ENCODE peak calls at places on chromosomes 2 and 18, in nine cellular contexts. One of them, this sample, is unnamed.

GRCh38 chr2:10276481-10277292 is 26.0 kb upstream of the HPCAL1 start:
- DNase-seq in ascending aorta: no peak
- DNase-seq in stimulated activated CD8-positive, alpha-beta memory T cell treated with anti-CD3 and anti-CD28 coated beads, Interleukin-4, amount 100 ng/mL, for 48 hours: no peak
- DNase-seq in dermis microvascular lymphatic vessel endothelial cell: no peak
- DNase-seq in fibroblast of lung: no peak
- DNase-seq in adrenal gland: no peak
- DNase-seq in esophagus squamous epithelium: no peak
- DNase-seq in AG04450: no peak
- DNase-seq in NCI-H146: no peak
- DNase-seq in this sample: no peak

GRCh38 chr2:232731470-232731869 is 34.3 kb downstream of the GIGYF2 start:
- DNase-seq in NCI-H146: no peak
- DNase-seq in adrenal gland: no peak
- DNase-seq in dermis microvascular lymphatic vessel endothelial cell: no peak
- DNase-seq in esophagus squamous epithelium: no peak
- DNase-seq in fibroblast of lung: peak
- DNase-seq in ascending aorta: no peak
- DNase-seq in AG04450: no peak
- DNase-seq in stimulated activated CD8-positive, alpha-beta memory T cell treated with anti-CD3 and anti-CD28 coated beads, Interleukin-4, amount 100 ng/mL, for 48 hours: no peak
- DNase-seq in this sample: no peak

GRCh38 chr18:77173274-77174030 is 40.9 kb upstream of the MBP start:
- DNase-seq in NCI-H146: peak
- DNase-seq in esophagus squamous epithelium: no peak
- DNase-seq in fibroblast of lung: no peak
- DNase-seq in adrenal gland: no peak
- DNase-seq in ascending aorta: no peak
- DNase-seq in stimulated activated CD8-positive, alpha-beta memory T cell treated with anti-CD3 and anti-CD28 coated beads, Interleukin-4, amount 100 ng/mL, for 48 hours: no peak
- DNase-seq in AG04450: no peak
- DNase-seq in dermis microvascular lymphatic vessel endothelial cell: no peak
- DNase-seq in this sample: no peak

GRCh38 chr2:235570256-235570655 is 76.4 kb downstream of the AGAP1 start:
- DNase-seq in esophagus squamous epithelium: no peak
- DNase-seq in NCI-H146: no peak
- DNase-seq in fibroblast of lung: peak
- DNase-seq in adrenal gland: no peak
- DNase-seq in dermis microvascular lymphatic vessel endothelial cell: no peak
- DNase-seq in ascending aorta: no peak
- DNase-seq in stimulated activated CD8-positive, alpha-beta memory T cell treated with anti-CD3 and anti-CD28 coated beads, Interleukin-4, amount 100 ng/mL, for 48 hours: no peak
- DNase-seq in AG04450: no peak
- DNase-seq in this sample: no peak

GRCh38 chr2:75548036-75548573 is 12.6 kb downstream of the EVA1A start:
- DNase-seq in fibroblast of lung: peak
- DNase-seq in adrenal gland: no peak
- DNase-seq in esophagus squamous epithelium: no peak
- DNase-seq in ascending aorta: no peak
- DNase-seq in NCI-H146: peak
- DNase-seq in stimulated activated CD8-positive, alpha-beta memory T cell treated with anti-CD3 and anti-CD28 coated beads, Interleukin-4, amount 100 ng/mL, for 48 hours: no peak
- DNase-seq in AG04450: no peak
- DNase-seq in dermis microvascular lymphatic vessel endothelial cell: peak
- DNase-seq in this sample: no peak

GRCh38 chr2:226905718-226906438 is 70.0 kb downstream of the RHBDD1 start:
- DNase-seq in dermis microvascular lymphatic vessel endothelial cell: no peak
- DNase-seq in fibroblast of lung: no peak
- DNase-seq in ascending aorta: no peak
- DNase-seq in adrenal gland: no peak
- DNase-seq in stimulated activated CD8-positive, alpha-beta memory T cell treated with anti-CD3 and anti-CD28 coated beads, Interleukin-4, amount 100 ng/mL, for 48 hours: no peak
- DNase-seq in esophagus squamous epithelium: no peak
- DNase-seq in NCI-H146: no peak
- DNase-seq in AG04450: no peak
- DNase-seq in this sample: no peak

GRCh38 chr2:118059919-118060478 is 28.3 kb upstream of the INSIG2 start:
- DNase-seq in adrenal gland: no peak
- DNase-seq in esophagus squamous epithelium: no peak
- DNase-seq in dermis microvascular lymphatic vessel endothelial cell: no peak
- DNase-seq in stimulated activated CD8-positive, alpha-beta memory T cell treated with anti-CD3 and anti-CD28 coated beads, Interleukin-4, amount 100 ng/mL, for 48 hours: no peak
- DNase-seq in fibroblast of lung: peak
- DNase-seq in NCI-H146: no peak
- DNase-seq in ascending aorta: no peak
- DNase-seq in AG04450: peak
- DNase-seq in this sample: no peak

GRCh38 chr2:3536682-3537632 is 17.6 kb upstream of the ADI1 start:
- DNase-seq in dermis microvascular lymphatic vessel endothelial cell: peak
- DNase-seq in esophagus squamous epithelium: no peak
- DNase-seq in ascending aorta: no peak
- DNase-seq in NCI-H146: no peak
- DNase-seq in fibroblast of lung: peak
- DNase-seq in AG04450: no peak
- DNase-seq in stimulated activated CD8-positive, alpha-beta memory T cell treated with anti-CD3 and anti-CD28 coated beads, Interleukin-4, amount 100 ng/mL, for 48 hours: peak
- DNase-seq in adrenal gland: peak
- DNase-seq in this sample: no peak

GRCh38 chr2:222882484-222882928 is 21.7 kb downstream of the ACSL3 start:
- DNase-seq in stimulated activated CD8-positive, alpha-beta memory T cell treated with anti-CD3 and anti-CD28 coated beads, Interleukin-4, amount 100 ng/mL, for 48 hours: no peak
- DNase-seq in esophagus squamous epithelium: no peak
- DNase-seq in ascending aorta: no peak
- DNase-seq in adrenal gland: no peak
- DNase-seq in NCI-H146: no peak
- DNase-seq in fibroblast of lung: no peak
- DNase-seq in dermis microvascular lymphatic vessel endothelial cell: no peak
- DNase-seq in AG04450: no peak
- DNase-seq in this sample: no peak

GRCh38 chr2:54084600-54084999 is 30.8 kb upstream of the ACYP2 start:
- DNase-seq in ascending aorta: no peak
- DNase-seq in NCI-H146: no peak
- DNase-seq in esophagus squamous epithelium: no peak
- DNase-seq in fibroblast of lung: peak
- DNase-seq in adrenal gland: no peak
- DNase-seq in AG04450: no peak
- DNase-seq in dermis microvascular lymphatic vessel endothelial cell: peak
- DNase-seq in stimulated activated CD8-positive, alpha-beta memory T cell treated with anti-CD3 and anti-CD28 coated beads, Interleukin-4, amount 100 ng/mL, for 48 hours: no peak
- DNase-seq in this sample: no peak

GRCh38 chr2:207408086-207408794 is 121.5 kb upstream of the CREB1 start:
- DNase-seq in esophagus squamous epithelium: no peak
- DNase-seq in NCI-H146: peak
- DNase-seq in AG04450: no peak
- DNase-seq in fibroblast of lung: peak
- DNase-seq in stimulated activated CD8-positive, alpha-beta memory T cell treated with anti-CD3 and anti-CD28 coated beads, Interleukin-4, amount 100 ng/mL, for 48 hours: no peak
- DNase-seq in dermis microvascular lymphatic vessel endothelial cell: peak
- DNase-seq in ascending aorta: no peak
- DNase-seq in adrenal gland: no peak
- DNase-seq in this sample: no peak

GRCh38 chr2:99242151-99242550 is 13.3 kb downstream of the LYG2 start:
- DNase-seq in NCI-H146: no peak
- DNase-seq in dermis microvascular lymphatic vessel endothelial cell: no peak
- DNase-seq in ascending aorta: no peak
- DNase-seq in AG04450: no peak
- DNase-seq in fibroblast of lung: no peak
- DNase-seq in stimulated activated CD8-positive, alpha-beta memory T cell treated with anti-CD3 and anti-CD28 coated beads, Interleukin-4, amount 100 ng/mL, for 48 hours: no peak
- DNase-seq in esophagus squamous epithelium: no peak
- DNase-seq in adrenal gland: no peak
- DNase-seq in this sample: no peak

GRCh38 chr18:2070636-2071035 is 500.7 kb downstream of the METTL4 start:
- DNase-seq in esophagus squamous epithelium: no peak
- DNase-seq in dermis microvascular lymphatic vessel endothelial cell: peak
- DNase-seq in stimulated activated CD8-positive, alpha-beta memory T cell treated with anti-CD3 and anti-CD28 coated beads, Interleukin-4, amount 100 ng/mL, for 48 hours: no peak
- DNase-seq in AG04450: no peak
- DNase-seq in fibroblast of lung: no peak
- DNase-seq in ascending aorta: no peak
- DNase-seq in NCI-H146: peak
- DNase-seq in adrenal gland: no peak
- DNase-seq in this sample: no peak

GRCh38 chr2:9777081-9777480 is 66.2 kb upstream of the TAF1B start:
- DNase-seq in fibroblast of lung: no peak
- DNase-seq in adrenal gland: no peak
- DNase-seq in ascending aorta: no peak
- DNase-seq in stimulated activated CD8-positive, alpha-beta memory T cell treated with anti-CD3 and anti-CD28 coated beads, Interleukin-4, amount 100 ng/mL, for 48 hours: no peak
- DNase-seq in AG04450: no peak
- DNase-seq in esophagus squamous epithelium: no peak
- DNase-seq in NCI-H146: no peak
- DNase-seq in dermis microvascular lymphatic vessel endothelial cell: no peak
- DNase-seq in this sample: no peak

GRCh38 chr2:96147593-96148201 is 2.5 kb upstream of the DUSP2 start:
- DNase-seq in fibroblast of lung: no peak
- DNase-seq in esophagus squamous epithelium: no peak
- DNase-seq in adrenal gland: no peak
- DNase-seq in stimulated activated CD8-positive, alpha-beta memory T cell treated with anti-CD3 and anti-CD28 coated beads, Interleukin-4, amount 100 ng/mL, for 48 hours: peak
- DNase-seq in NCI-H146: no peak
- DNase-seq in AG04450: no peak
- DNase-seq in dermis microvascular lymphatic vessel endothelial cell: no peak
- DNase-seq in ascending aorta: peak
- DNase-seq in this sample: no peak

GRCh38 chr2:213834746-213835145 is 550.5 kb downstream of the SPAG16 start:
- DNase-seq in NCI-H146: no peak
- DNase-seq in fibroblast of lung: no peak
- DNase-seq in dermis microvascular lymphatic vessel endothelial cell: no peak
- DNase-seq in esophagus squamous epithelium: no peak
- DNase-seq in AG04450: no peak
- DNase-seq in ascending aorta: no peak
- DNase-seq in adrenal gland: no peak
- DNase-seq in stimulated activated CD8-positive, alpha-beta memory T cell treated with anti-CD3 and anti-CD28 coated beads, Interleukin-4, amount 100 ng/mL, for 48 hours: no peak
- DNase-seq in this sample: no peak

GRCh38 chr2:191638079-191638801 is 39.7 kb upstream of the NABP1 start:
- DNase-seq in adrenal gland: no peak
- DNase-seq in ascending aorta: no peak
- DNase-seq in stimulated activated CD8-positive, alpha-beta memory T cell treated with anti-CD3 and anti-CD28 coated beads, Interleukin-4, amount 100 ng/mL, for 48 hours: peak
- DNase-seq in dermis microvascular lymphatic vessel endothelial cell: peak
- DNase-seq in fibroblast of lung: peak
- DNase-seq in AG04450: no peak
- DNase-seq in esophagus squamous epithelium: no peak
- DNase-seq in NCI-H146: peak
- DNase-seq in this sample: no peak

GRCh38 chr2:143930891-143931290 is 589.0 kb downstream of the ZEB2 start:
- DNase-seq in AG04450: no peak
- DNase-seq in dermis microvascular lymphatic vessel endothelial cell: no peak
- DNase-seq in stimulated activated CD8-positive, alpha-beta memory T cell treated with anti-CD3 and anti-CD28 coated beads, Interleukin-4, amount 100 ng/mL, for 48 hours: no peak
- DNase-seq in ascending aorta: no peak
- DNase-seq in adrenal gland: no peak
- DNase-seq in fibroblast of lung: no peak
- DNase-seq in NCI-H146: no peak
- DNase-seq in esophagus squamous epithelium: no peak
- DNase-seq in this sample: no peak

GRCh38 chr2:23673830-23674679 is 252.9 kb downstream of the ATAD2B start:
- DNase-seq in esophagus squamous epithelium: no peak
- DNase-seq in fibroblast of lung: no peak
- DNase-seq in stimulated activated CD8-positive, alpha-beta memory T cell treated with anti-CD3 and anti-CD28 coated beads, Interleukin-4, amount 100 ng/mL, for 48 hours: no peak
- DNase-seq in ascending aorta: no peak
- DNase-seq in dermis microvascular lymphatic vessel endothelial cell: peak
- DNase-seq in NCI-H146: no peak
- DNase-seq in adrenal gland: no peak
- DNase-seq in AG04450: no peak
- DNase-seq in this sample: no peak

GRCh38 chr2:229230911-229231310 is 40.2 kb downstream of the PID1 start:
- DNase-seq in AG04450: no peak
- DNase-seq in esophagus squamous epithelium: no peak
- DNase-seq in stimulated activated CD8-positive, alpha-beta memory T cell treated with anti-CD3 and anti-CD28 coated beads, Interleukin-4, amount 100 ng/mL, for 48 hours: no peak
- DNase-seq in NCI-H146: no peak
- DNase-seq in dermis microvascular lymphatic vessel endothelial cell: no peak
- DNase-seq in adrenal gland: no peak
- DNase-seq in fibroblast of lung: no peak
- DNase-seq in ascending aorta: no peak
- DNase-seq in this sample: no peak

GRCh38 chr2:52117299-52117698 is 1085.4 kb upstream of the NRXN1 start:
- DNase-seq in dermis microvascular lymphatic vessel endothelial cell: no peak
- DNase-seq in stimulated activated CD8-positive, alpha-beta memory T cell treated with anti-CD3 and anti-CD28 coated beads, Interleukin-4, amount 100 ng/mL, for 48 hours: no peak
- DNase-seq in AG04450: no peak
- DNase-seq in NCI-H146: no peak
- DNase-seq in esophagus squamous epithelium: no peak
- DNase-seq in fibroblast of lung: peak
- DNase-seq in ascending aorta: no peak
- DNase-seq in adrenal gland: no peak
- DNase-seq in this sample: no peak

GRCh38 chr18:29154758-29155725 is 978.1 kb upstream of the CDH2 start:
- DNase-seq in esophagus squamous epithelium: no peak
- DNase-seq in stimulated activated CD8-positive, alpha-beta memory T cell treated with anti-CD3 and anti-CD28 coated beads, Interleukin-4, amount 100 ng/mL, for 48 hours: no peak
- DNase-seq in NCI-H146: peak
- DNase-seq in adrenal gland: no peak
- DNase-seq in dermis microvascular lymphatic vessel endothelial cell: peak
- DNase-seq in AG04450: peak
- DNase-seq in ascending aorta: no peak
- DNase-seq in fibroblast of lung: peak
- DNase-seq in this sample: no peak

GRCh38 chr18:79348066-79348465 is 47.7 kb upstream of the NFATC1 start:
- DNase-seq in esophagus squamous epithelium: no peak
- DNase-seq in ascending aorta: no peak
- DNase-seq in AG04450: no peak
- DNase-seq in NCI-H146: no peak
- DNase-seq in adrenal gland: no peak
- DNase-seq in stimulated activated CD8-positive, alpha-beta memory T cell treated with anti-CD3 and anti-CD28 coated beads, Interleukin-4, amount 100 ng/mL, for 48 hours: no peak
- DNase-seq in fibroblast of lung: peak
- DNase-seq in dermis microvascular lymphatic vessel endothelial cell: peak
- DNase-seq in this sample: no peak

GRCh38 chr2:109162999-109163398 is 34.0 kb downstream of the SH3RF3 start:
- DNase-seq in ascending aorta: peak
- DNase-seq in NCI-H146: no peak
- DNase-seq in dermis microvascular lymphatic vessel endothelial cell: peak
- DNase-seq in adrenal gland: peak
- DNase-seq in stimulated activated CD8-positive, alpha-beta memory T cell treated with anti-CD3 and anti-CD28 coated beads, Interleukin-4, amount 100 ng/mL, for 48 hours: no peak
- DNase-seq in AG04450: no peak
- DNase-seq in fibroblast of lung: peak
- DNase-seq in esophagus squamous epithelium: no peak
- DNase-seq in this sample: no peak

GRCh38 chr18:76448262-76449109 is 46.6 kb downstream of the ZNF516 start:
- DNase-seq in dermis microvascular lymphatic vessel endothelial cell: no peak
- DNase-seq in adrenal gland: no peak
- DNase-seq in NCI-H146: no peak
- DNase-seq in stimulated activated CD8-positive, alpha-beta memory T cell treated with anti-CD3 and anti-CD28 coated beads, Interleukin-4, amount 100 ng/mL, for 48 hours: peak
- DNase-seq in fibroblast of lung: peak
- DNase-seq in esophagus squamous epithelium: no peak
- DNase-seq in ascending aorta: no peak
- DNase-seq in AG04450: no peak
- DNase-seq in this sample: no peak

GRCh38 chr2:163142618-163143017 is 304.1 kb upstream of the KCNH7 start:
- DNase-seq in fibroblast of lung: no peak
- DNase-seq in stimulated activated CD8-positive, alpha-beta memory T cell treated with anti-CD3 and anti-CD28 coated beads, Interleukin-4, amount 100 ng/mL, for 48 hours: no peak
- DNase-seq in NCI-H146: no peak
- DNase-seq in ascending aorta: no peak
- DNase-seq in esophagus squamous epithelium: no peak
- DNase-seq in AG04450: no peak
- DNase-seq in adrenal gland: no peak
- DNase-seq in dermis microvascular lymphatic vessel endothelial cell: no peak
- DNase-seq in this sample: no peak

GRCh38 chr2:205770557-205770956 is 88.3 kb downstream of the NRP2 start:
- DNase-seq in fibroblast of lung: no peak
- DNase-seq in ascending aorta: no peak
- DNase-seq in esophagus squamous epithelium: no peak
- DNase-seq in NCI-H146: no peak
- DNase-seq in dermis microvascular lymphatic vessel endothelial cell: no peak
- DNase-seq in AG04450: no peak
- DNase-seq in adrenal gland: no peak
- DNase-seq in stimulated activated CD8-positive, alpha-beta memory T cell treated with anti-CD3 and anti-CD28 coated beads, Interleukin-4, amount 100 ng/mL, for 48 hours: no peak
- DNase-seq in this sample: no peak

GRCh38 chr2:195763866-195764265 is 106.8 kb downstream of the SLC39A10 start:
- DNase-seq in AG04450: no peak
- DNase-seq in fibroblast of lung: no peak
- DNase-seq in ascending aorta: no peak
- DNase-seq in NCI-H146: no peak
- DNase-seq in dermis microvascular lymphatic vessel endothelial cell: no peak
- DNase-seq in stimulated activated CD8-positive, alpha-beta memory T cell treated with anti-CD3 and anti-CD28 coated beads, Interleukin-4, amount 100 ng/mL, for 48 hours: no peak
- DNase-seq in adrenal gland: no peak
- DNase-seq in esophagus squamous epithelium: no peak
- DNase-seq in this sample: no peak

This sample was measured in GM19239.